ENCODE peak calls at places on chromosomes 1 and 21, in seven cellular contexts. K is sigmoid colon, B is suprapubic skin, S is uterus, L is transverse colon, Z is ovary, M is HCT116. W is an unnamed sample.

GRCh38 chr1:54499097-54500029 is 48.7 kb upstream of the ACOT11 start:
- DNase-seq in M (no peak), L (peak; percentile 43), Z (peak; percentile 64), B (no peak), K (no peak), S (peak; percentile 41), W (no peak)

GRCh38 chr1:88973520-88974137 is 18.8 kb downstream of the KYAT3 start:
- DNase-seq in L (no peak), K (no peak), Z (no peak), B (no peak), S (no peak), M (peak; percentile 33), W (no peak)

GRCh38 chr1:110341872-110342331 is 2.7 kb downstream of the RBM15 start:
- DNase-seq in Z (no peak), S (no peak), K (no peak), B (no peak), L (no peak), M (no peak), W (no peak)

GRCh38 chr1:219085988-219086387 is 87.7 kb upstream of the LYPLAL1 start:
- DNase-seq in L (no peak), M (no peak), B (no peak), Z (no peak), K (no peak), S (no peak), W (no peak)

GRCh38 chr1:242754061-242754648 is 229.7 kb upstream of the PLD5 start:
- DNase-seq in B (no peak), M (no peak), Z (no peak), L (no peak), K (no peak), S (no peak), W (no peak)

GRCh38 chr1:110671323-110671722 is 3.4 kb downstream of the KCNA3 start:
- DNase-seq in M (no peak), L (no peak), S (no peak), K (no peak), Z (no peak), B (no peak), W (no peak)

GRCh38 chr1:161082996-161083742 is 6.2 kb downstream of the NECTIN4 start:
- DNase-seq in M (peak; percentile 89), K (peak; percentile 84), B (peak; percentile 95), L (peak; percentile 88), Z (no peak), S (no peak), W (peak; percentile 70)

GRCh38 chr1:230867903-230868735 is at the start of gene C1orf198:
- DNase-seq in Z (peak; percentile 88), K (peak; percentile 82), B (peak; percentile 73), M (no peak), L (peak; percentile 81), S (peak; percentile 78), W (peak; percentile 87)

GRCh38 chr1:247089616-247090375 is 11.2 kb upstream of the ZNF670 start:
- DNase-seq in B (no peak), K (no peak), S (no peak), M (no peak), L (no peak), Z (no peak), W (no peak)

DNA sequence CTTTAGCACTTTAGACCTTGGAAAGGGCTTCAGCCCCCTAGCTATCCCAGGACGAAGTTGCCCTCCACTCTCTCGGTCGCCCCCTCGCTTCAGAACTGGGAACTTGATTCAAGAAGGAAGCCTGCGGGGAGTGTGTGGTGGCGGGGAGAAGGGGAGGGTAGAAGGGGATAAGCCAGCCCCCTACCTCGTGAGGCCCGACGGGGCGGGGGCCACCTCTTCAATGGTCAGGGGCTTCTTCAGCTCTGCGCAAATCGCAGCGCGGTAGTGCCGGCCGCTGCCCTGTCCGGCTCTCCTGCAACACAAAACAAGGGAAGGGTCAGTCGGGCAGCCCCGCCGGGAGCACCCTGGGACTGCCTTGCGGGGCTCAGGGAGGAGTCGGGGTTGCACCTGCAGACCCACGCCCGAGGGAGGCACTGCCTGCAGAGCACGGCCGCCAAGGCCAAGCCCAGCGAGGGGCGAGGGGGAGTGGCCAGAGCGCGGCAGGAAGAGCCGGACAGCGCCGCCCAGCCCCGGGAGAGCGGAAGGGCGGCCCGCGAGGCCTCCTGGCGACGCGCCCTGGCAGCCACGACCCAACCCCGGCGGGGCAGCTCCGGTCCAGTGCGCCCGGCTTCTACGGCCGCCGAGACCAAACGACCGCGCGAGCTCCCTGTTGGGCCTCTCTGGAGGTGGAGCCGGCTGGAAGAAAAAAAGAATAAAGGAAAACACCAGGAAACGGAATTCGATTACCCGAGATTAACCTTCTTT is 56.2 kb upstream of the RASAL2 start:
- DNase-seq in L (peak; percentile 88), S (peak; percentile 89), B (peak; percentile 84), Z (peak; percentile 91), K (peak; percentile 92), M (peak; percentile 40), W (peak; percentile 94)
- TF ChIP-seq POLR2A in L (peak; percentile 69), S (peak; percentile 25), B (no peak), Z (no peak), K (no peak), M (no peak), W (peak; percentile 84)

GRCh38 chr1:178284059-178284458 is 190.2 kb downstream of the RASAL2 start:
- DNase-seq in K (no peak), M (no peak), B (no peak), S (no peak), Z (no peak), L (no peak), W (no peak)
- H3K27ac ChIP-seq in K (no peak overlapping the region), M (no peak overlapping the region), B (no peak overlapping the region), S (no peak overlapping the region), Z (no peak overlapping the region), L (no peak overlapping the region), W (no peak overlapping the region)

GRCh38 chr1:9826616-9827015 is 2.9 kb upstream of the CLSTN1 start:
- DNase-seq in B (no peak), S (no peak), L (no peak), Z (no peak), M (no peak), K (peak; percentile 20), W (no peak)

GRCh38 chr1:9825101-9826074 is 1.6 kb upstream of the CLSTN1 start:
- DNase-seq in K (peak; percentile 87), B (peak; percentile 86), M (peak; percentile 77), L (peak; percentile 90), Z (peak; percentile 72), S (peak; percentile 80), W (peak; percentile 52)

GRCh38 chr1:9827558-9828185 is 3.9 kb upstream of the CLSTN1 start:
- DNase-seq in B (no peak), L (no peak), K (no peak), M (no peak), S (no peak), Z (no peak), W (no peak)

GRCh38 chr1:9824702-9825089 is 931 bp upstream of the CLSTN1 start:
- DNase-seq in K (no peak), S (no peak), Z (no peak), B (no peak), M (no peak), L (no peak), W (no peak)

GRCh38 chr1:9826087-9826486 is 2.3 kb upstream of the CLSTN1 start:
- DNase-seq in B (no peak), S (no peak), L (no peak), K (no peak), M (no peak), Z (no peak), W (no peak)
- TF ChIP-seq POLR2A in B (no peak), S (no peak), L (no peak), K (no peak), M (no peak), Z (no peak), W (no peak)

GRCh38 chr21:41358193-41359166 is 3.3 kb upstream of the MX2 start:
- DNase-seq in B (no peak), K (no peak), S (no peak), Z (no peak), M (no peak), L (no peak), W (peak; percentile 31)

GRCh38 chr21:41361786-41362604 is at the start of gene MX2:
- DNase-seq in B (peak; percentile 89), K (peak; percentile 85), M (no peak), L (peak; percentile 71), S (peak; percentile 76), Z (no peak), W (no peak)

GRCh38 chr21:41359289-41359688 is 2.5 kb upstream of the MX2 start:
- DNase-seq in L (no peak), S (no peak), Z (no peak), B (no peak), M (no peak), K (no peak), W (peak; percentile 36)

GRCh38 chr21:41361053-41361785 is 608 bp upstream of the MX2 start:
- DNase-seq in K (no peak), S (no peak), M (no peak), L (no peak), B (no peak), Z (no peak), W (no peak)

DNA sequence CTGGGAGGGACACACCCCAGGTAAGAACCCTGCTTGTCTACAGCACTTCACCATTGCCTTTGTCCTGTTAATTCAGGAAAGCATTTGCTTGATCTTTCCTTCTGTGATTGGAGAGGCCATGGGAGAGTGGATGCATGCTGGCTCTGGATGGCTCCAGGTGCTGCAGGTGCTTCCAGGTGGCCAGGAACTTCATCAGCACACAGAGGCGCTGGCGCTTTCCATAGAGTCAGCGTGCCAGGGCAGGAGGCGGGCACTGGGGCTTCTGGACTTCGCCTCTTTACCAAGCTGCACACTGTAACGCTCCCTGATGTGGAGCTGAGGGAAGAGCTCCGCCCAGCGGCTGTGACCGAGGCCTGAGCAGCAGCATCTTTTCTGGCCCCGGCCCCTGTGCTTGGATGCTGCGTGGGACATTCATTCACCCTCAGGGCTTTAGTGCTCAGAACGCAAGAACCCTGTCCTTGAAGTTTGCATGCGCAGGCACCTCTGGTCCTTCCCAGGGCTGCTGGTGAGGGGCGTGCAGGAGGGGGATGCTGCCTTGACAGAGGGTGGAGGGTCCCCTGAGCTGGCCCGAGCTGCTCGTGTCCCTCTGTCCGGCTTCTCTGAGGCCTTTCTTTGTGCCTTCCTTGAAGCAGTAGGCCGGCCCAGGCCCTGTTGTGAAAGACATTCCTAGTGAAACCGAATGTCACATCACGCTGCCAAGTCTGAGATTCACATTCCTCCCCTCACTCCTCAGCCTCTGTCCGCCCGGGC is 1.6 kb upstream of the MX2 start:
- DNase-seq in K (peak; percentile 86), S (peak; percentile 62), Z (no peak), L (peak; percentile 73), B (peak; percentile 87), M (no peak), W (peak; percentile 42)
- H3K27ac ChIP-seq in K (peak overlapping the region; percentile 70), S (peak overlapping the region; percentile 74), Z (no peak overlapping the region), L (peak overlapping the region; percentile 87), B (peak overlapping the region; percentile 89), M (no peak overlapping the region), W (no peak overlapping the region)

GRCh38 chr1:205018381-205018780 is 24.6 kb upstream of the CNTN2 start:
- DNase-seq in L (no peak), Z (no peak), M (no peak), B (no peak), K (no peak), S (no peak), W (no peak)
- TF ChIP-seq POLR2A in L (no peak), Z (no peak), M (no peak), B (no peak), K (no peak), S (no peak), W (no peak)

W was measured in right lobe of liver.